ENCODE peak calls at places on chromosome 21, in ten cellular contexts. F, M, U, Y, O, T, X, Q, P and I are unnamed samples.

GRCh38 chr21:31176725-31177124 is 138.4 kb upstream of the KRTAP19-8 start:
- DNase-seq in F (no peak), M (no peak), U (no peak), Y (no peak), O (no peak), T (no peak), X (no peak), Q (no peak), P (no peak), I (no peak)

GRCh38 chr21:46294647-46295176 is 8.6 kb downstream of the YBEY start:
- DNase-seq in F (peak; percentile 77), M (peak; percentile 48), U (no peak), Y (no peak), O (no peak), T (peak; percentile 91), X (no peak), Q (peak; percentile 53), P (no peak), I (no peak)

GRCh38 chr21:41768371-41769042 is 1.7 kb upstream of the RIPK4 start:
- DNase-seq in F (peak; percentile 83), M (no peak), U (peak; percentile 68), Y (no peak), O (no peak), T (peak; percentile 67), X (peak; percentile 88), Q (peak; percentile 39), P (no peak), I (peak; percentile 35)

GRCh38 chr21:34989337-34990151 is 59.6 kb downstream of the RUNX1 start:
- DNase-seq in F (peak; percentile 11), M (no peak), U (peak; percentile 41), Y (no peak), O (no peak), T (no peak), X (no peak), Q (no peak), P (no peak), I (no peak)

GRCh38 chr21:45365608-45366241 is 39.2 kb upstream of the COL18A1 start:
- DNase-seq in F (peak; percentile 46), M (no peak), U (no peak), Y (no peak), O (no peak), T (peak; percentile 91), X (no peak), Q (peak; percentile 74), P (no peak), I (no peak)

GRCh38 chr21:23045955-23046354 is 2047.7 kb downstream of the NCAM2 start:
- DNase-seq in F (no peak), M (no peak), U (no peak), Y (no peak), O (no peak), T (no peak), X (no peak), Q (no peak), P (no peak), I (no peak)

GRCh38 chr21:46111857-46112730 is 14.2 kb downstream of the COL6A2 start:
- DNase-seq in F (no peak), M (no peak), U (no peak), Y (no peak), O (peak; percentile 21), T (no peak), X (peak; percentile 20), Q (no peak), P (no peak), I (no peak)

GRCh38 chr21:35508389-35508888 is 459.3 kb upstream of the RUNX1 start:
- DNase-seq in F (peak; percentile 65), M (peak; percentile 44), U (peak; percentile 52), Y (no peak), O (peak; percentile 81), T (peak; percentile 21), X (peak; percentile 47), Q (peak; percentile 94), P (no peak), I (no peak)

GRCh38 chr21:29749223-29749622 is 190.6 kb downstream of the GRIK1 start:
- DNase-seq in F (no peak), M (no peak), U (no peak), Y (no peak), O (no peak), T (no peak), X (no peak), Q (no peak), P (no peak), I (no peak)

GRCh38 chr21:45979141-45979631 is 2.4 kb upstream of the COL6A1 start:
- DNase-seq in F (peak; percentile 83), M (no peak), U (no peak), Y (no peak), O (peak; percentile 22), T (no peak), X (no peak), Q (peak; percentile 79), P (no peak), I (no peak)

GRCh38 chr21:15141236-15141970 is 76.6 kb upstream of the NRIP1 start:
- DNase-seq in F (no peak), M (no peak), U (no peak), Y (no peak), O (no peak), T (peak; percentile 23), X (peak; percentile 71), Q (no peak), P (no peak), I (no peak)

GRCh38 chr21:35940074-35940927 is 120.0 kb downstream of the SETD4 start:
- DNase-seq in F (peak; percentile 63), M (no peak), U (peak; percentile 57), Y (no peak), O (peak; percentile 28), T (peak; percentile 64), X (peak; percentile 27), Q (peak; percentile 76), P (peak; percentile 54), I (no peak)

GRCh38 chr21:43721225-43721605 is 2.3 kb downstream of the PDXK start:
- DNase-seq in F (no peak), M (no peak), U (no peak), Y (no peak), O (no peak), T (no peak), X (no peak), Q (no peak), P (no peak), I (no peak)

GRCh38 chr21:41317458-41317857 is 857 bp downstream of the FAM3B start:
- DNase-seq in F (no peak), M (no peak), U (no peak), Y (no peak), O (no peak), T (no peak), X (no peak), Q (no peak), P (peak; percentile 44), I (no peak)

GRCh38 chr21:36791695-36792451 is 93.0 kb downstream of the SIM2 start:
- DNase-seq in F (no peak), M (no peak), U (no peak), Y (no peak), O (no peak), T (no peak), X (no peak), Q (no peak), P (no peak), I (no peak)

GRCh38 chr21:40886931-40887330 is 40.0 kb upstream of the DSCAM start:
- DNase-seq in F (no peak), M (no peak), U (no peak), Y (no peak), O (no peak), T (no peak), X (no peak), Q (no peak), P (no peak), I (no peak)

GRCh38 chr21:16709866-16710550 is 802.8 kb upstream of the CXADR start:
- DNase-seq in F (no peak), M (no peak), U (peak; percentile 66), Y (no peak), O (no peak), T (no peak), X (no peak), Q (peak; percentile 40), P (no peak), I (no peak)

GRCh38 chr21:29104239-29104708 is 26.2 kb upstream of the MAP3K7CL start:
- DNase-seq in F (no peak), M (no peak), U (no peak), Y (no peak), O (no peak), T (no peak), X (no peak), Q (peak; percentile 22), P (peak; percentile 15), I (no peak)

GRCh38 chr21:15682182-15682895 is 47.4 kb upstream of the USP25 start:
- DNase-seq in F (peak; percentile 68), M (peak; percentile 24), U (peak; percentile 27), Y (no peak), O (no peak), T (no peak), X (no peak), Q (peak; percentile 64), P (no peak), I (peak; percentile 91)

GRCh38 chr21:19724081-19724480 is 1274.1 kb upstream of the NCAM2 start:
- DNase-seq in F (no peak), M (no peak), U (no peak), Y (no peak), O (no peak), T (no peak), X (no peak), Q (no peak), P (no peak), I (no peak)

GRCh38 chr21:35375115-35375514 is 326.0 kb upstream of the RUNX1 start:
- DNase-seq in F (peak; percentile 82), M (peak; percentile 7), U (peak; percentile 67), Y (no peak), O (no peak), T (no peak), X (no peak), Q (peak; percentile 81), P (no peak), I (no peak)

GRCh38 chr21:39012314-39013230 is 170.7 kb downstream of the PSMG1 start:
- DNase-seq in F (no peak), M (no peak), U (no peak), Y (no peak), O (no peak), T (no peak), X (no peak), Q (no peak), P (no peak), I (no peak)

GRCh38 chr21:35190201-35190701 is 141.1 kb upstream of the RUNX1 start:
- DNase-seq in F (peak; percentile 75), M (no peak), U (no peak), Y (no peak), O (no peak), T (peak; percentile 9), X (no peak), Q (peak; percentile 46), P (no peak), I (no peak)

GRCh38 chr21:34908424-34909055 is 140.6 kb downstream of the RUNX1 start:
- DNase-seq in F (no peak), M (no peak), U (no peak), Y (no peak), O (peak; percentile 28), T (no peak), X (peak; percentile 45), Q (peak; percentile 73), P (no peak), I (no peak)

GRCh38 chr21:44767834-44768831 is 33.5 kb downstream of the UBE2G2 start:
- DNase-seq in F (no peak), M (no peak), U (no peak), Y (no peak), O (no peak), T (no peak), X (no peak), Q (no peak), P (peak; percentile 58), I (no peak)

GRCh38 chr21:46606427-46606813 is 1.5 kb upstream of the S100B start:
- DNase-seq in F (no peak), M (no peak), U (no peak), Y (no peak), O (no peak), T (no peak), X (no peak), Q (no peak), P (no peak), I (no peak)

GRCh38 chr21:17554619-17555472 is 42.0 kb downstream of the CXADR start:
- DNase-seq in F (peak; percentile 32), M (no peak), U (no peak), Y (no peak), O (no peak), T (peak; percentile 17), X (no peak), Q (no peak), P (peak; percentile 71), I (no peak)

GRCh38 chr21:31107871-31108270 is 69.6 kb upstream of the KRTAP19-8 start:
- DNase-seq in F (no peak), M (no peak), U (no peak), Y (no peak), O (peak; percentile 34), T (no peak), X (no peak), Q (no peak), P (no peak), I (no peak)